ENCODE peak calls at places on chromosomes 13 and 19, in six cellular contexts. D is LHCN-M2, S is NCI-H2171 treated with DMSO at 0.1 percent for 48 hours, M is KG1, H is T-helper 9 cell, A is foreskin fibroblast. P is an unnamed sample.

GRCh38 chr13:110869231-110869804 is 45.6 kb downstream of the ANKRD10 start:
- DNase-seq in D (peak; percentile 74), S (no peak), M (no peak), H (no peak), A (no peak), P (no peak)

GRCh38 chr13:104993708-104994107 is 1541.8 kb downstream of the EFNB2 start:
- DNase-seq in D (no peak), S (no peak), M (no peak), H (no peak), A (no peak), P (no peak)

GRCh38 chr19:15463865-15464371 is 426 bp downstream of the RASAL3 start:
- DNase-seq in D (no peak), S (no peak), M (peak; percentile 90), H (peak; percentile 69), A (no peak), P (no peak)

GRCh38 chr13:49419292-49419691 is 24.6 kb downstream of the CAB39L start:
- DNase-seq in D (peak; percentile 72), S (no peak), M (no peak), H (no peak), A (peak; percentile 70), P (no peak)

GRCh38 chr13:66347718-66348117 is 882.4 kb downstream of the PCDH9 start:
- DNase-seq in D (no peak), S (no peak), M (no peak), H (no peak), A (no peak), P (no peak)

GRCh38 chr13:71613347-71613746 is 253.7 kb downstream of the DACH1 start:
- DNase-seq in D (no peak), S (no peak), M (peak; percentile 68), H (no peak), A (no peak), P (no peak)

GRCh38 chr19:582497-583197 is 7.0 kb upstream of the HCN2 start:
- DNase-seq in D (peak; percentile 54), S (no peak), M (no peak), H (no peak), A (peak; percentile 61), P (no peak)

GRCh38 chr13:70043685-70044084 is 63.9 kb upstream of the ATXN8OS start:
- DNase-seq in D (no peak), S (no peak), M (no peak), H (no peak), A (no peak), P (no peak)

GRCh38 chr13:98478134-98479129 is 98.5 kb downstream of the STK24 start:
- DNase-seq in D (peak; percentile 63), S (no peak), M (peak; percentile 31), H (no peak), A (peak; percentile 42), P (no peak)

GRCh38 chr19:12163841-12164240 is 945 bp downstream of the ZNF136 start:
- DNase-seq in D (peak; percentile 58), S (no peak), M (no peak), H (no peak), A (peak; percentile 45), P (no peak)

GRCh38 chr13:71602327-71602726 is 264.7 kb downstream of the DACH1 start:
- DNase-seq in D (no peak), S (peak; percentile 97), M (no peak), H (no peak), A (no peak), P (peak; percentile 97)

GRCh38 chr13:105334211-105334610 is 1201.3 kb downstream of the EFNB2 start:
- DNase-seq in D (peak; percentile 69), S (no peak), M (no peak), H (no peak), A (peak; percentile 53), P (no peak)

GRCh38 chr19:42284066-42284501 is 15.0 kb downstream of the CIC start:
- DNase-seq in D (peak; percentile 68), S (peak; percentile 64), M (peak; percentile 34), H (peak; percentile 79), A (peak; percentile 79), P (peak; percentile 54)

GRCh38 chr19:50922316-50922853 is 11.2 kb upstream of the KLK4 start:
- DNase-seq in D (peak; percentile 61), S (peak; percentile 84), M (peak; percentile 68), H (peak; percentile 58), A (peak; percentile 48), P (peak; percentile 57)

GRCh38 chr19:22806418-22806817 is 22.5 kb upstream of the ZNF99 start:
- DNase-seq in D (no peak), S (no peak), M (no peak), H (no peak), A (no peak), P (no peak)

GRCh38 chr19:38263696-38264485 is 482 bp upstream of the SPINT2 start:
- DNase-seq in D (no peak), S (peak; percentile 96), M (peak; percentile 57), H (peak; percentile 60), A (peak; percentile 45), P (no peak)

GRCh38 chr13:84951128-84951527 is 848.1 kb downstream of the SLITRK6 start:
- DNase-seq in D (no peak), S (no peak), M (no peak), H (no peak), A (no peak), P (no peak)

GRCh38 chr19:3821156-3821555 is 35.0 kb upstream of the MATK start:
- DNase-seq in D (no peak), S (peak; percentile 20), M (no peak), H (no peak), A (no peak), P (no peak)

GRCh38 chr19:10328558-10329429 is 4.5 kb downstream of the RAVER1 start:
- DNase-seq in D (no peak), S (no peak), M (no peak), H (no peak), A (no peak), P (no peak)

GRCh38 chr13:65966991-65967451 is 1263.1 kb downstream of the PCDH9 start:
- DNase-seq in D (peak; percentile 71), S (peak; percentile 66), M (no peak), H (no peak), A (no peak), P (no peak)

GRCh38 chr13:103640617-103641016 is 574.4 kb upstream of the SLC10A2 start:
- DNase-seq in D (no peak), S (peak; percentile 73), M (no peak), H (no peak), A (no peak), P (no peak)

GRCh38 chr13:112908342-112908741 is 60.7 kb upstream of the MCF2L start:
- DNase-seq in D (no peak), S (peak; percentile 15), M (no peak), H (no peak), A (no peak), P (no peak)

GRCh38 chr13:34412817-34413365 is 529.2 kb upstream of the NBEA start:
- DNase-seq in D (peak; percentile 30), S (no peak), M (peak; percentile 5), H (no peak), A (peak; percentile 20), P (no peak)

GRCh38 chr19:12751635-12752034 is at the start of gene BEST2:
- DNase-seq in D (no peak), S (no peak), M (no peak), H (no peak), A (no peak), P (no peak)